ENCODE peak calls at places on chromosome 9, in five cellular contexts. K is GM23338, N is A549, A is HepG2, H is GM12878. J is an unnamed sample.

GRCh38 chr9:4298255-4299005 is 1.4 kb downstream of the GLIS3 start:
- DNase-seq in K (peak), A (no peak), N (peak), H (no peak), J (no peak)

GRCh38 chr9:110638381-110638954 is 30.1 kb upstream of the MUSK start:
- DNase-seq in A (no peak), H (no peak), N (no peak), K (peak), J (no peak)

GRCh38 chr9:88697764-88698436 is 162.9 kb downstream of the NXNL2 start:
- DNase-seq in N (no peak), H (no peak), A (no peak), K (no peak), J (no peak)

GRCh38 chr9:35164711-35165110 is 2.9 kb downstream of the UNC13B start:
- DNase-seq in H (no peak), A (no peak), N (no peak), K (no peak), J (no peak)

GRCh38 chr9:87498046-87498815 is 564 bp downstream of the DAPK1 start:
- DNase-seq in N (peak), H (no peak), A (peak), K (peak), J (peak)

GRCh38 chr9:89278997-89279739 is 31.8 kb upstream of the CKS2 start:
- DNase-seq in A (peak), N (peak), K (peak), H (no peak), J (peak)

GRCh38 chr9:80500300-80500699 is 928.5 kb downstream of the TLE4 start:
- DNase-seq in K (no peak), A (no peak), N (no peak), H (no peak), J (no peak)

GRCh38 chr9:89153618-89154017 is 25.0 kb downstream of the SHC3 start:
- DNase-seq in N (no peak), K (no peak), H (no peak), A (no peak), J (no peak)

GRCh38 chr9:34163439-34163838 is 15.4 kb upstream of the UBAP1 start:
- DNase-seq in H (no peak), N (peak), K (no peak), A (no peak), J (no peak)

DNA sequence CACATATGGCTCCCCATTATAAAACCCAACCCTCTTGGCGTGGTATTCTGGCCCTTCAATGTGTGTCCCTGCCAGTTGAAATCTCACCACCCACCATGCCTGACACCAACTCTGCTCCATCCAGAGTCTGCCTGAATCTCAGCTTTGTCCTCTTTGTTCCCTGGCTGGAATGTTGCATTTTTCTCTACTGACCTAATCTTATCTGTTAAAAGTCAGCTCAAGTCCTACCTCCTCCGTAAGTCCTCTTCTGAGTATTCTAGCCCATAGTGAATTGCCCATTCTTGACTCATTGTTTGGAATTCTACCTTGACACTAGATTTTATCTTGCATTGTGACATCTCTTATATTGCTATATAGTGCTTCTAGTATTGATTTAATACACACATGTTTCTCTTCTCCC is 207.1 kb upstream of the VLDLR start:
- DNase-seq in H (no peak), A (no peak), N (no peak), K (no peak), J (no peak)
- TF ChIP-seq JUNB in H (no peak), A (no peak), N (no peak), K (no peak), J (no peak)

GRCh38 chr9:2613730-2614271 is 7.8 kb upstream of the VLDLR start:
- DNase-seq in H (no peak), K (peak), A (no peak), N (no peak), J (no peak)
- TF ChIP-seq JUNB in H (no peak), K (no peak), A (no peak), N (no peak), J (no peak)

DNA sequence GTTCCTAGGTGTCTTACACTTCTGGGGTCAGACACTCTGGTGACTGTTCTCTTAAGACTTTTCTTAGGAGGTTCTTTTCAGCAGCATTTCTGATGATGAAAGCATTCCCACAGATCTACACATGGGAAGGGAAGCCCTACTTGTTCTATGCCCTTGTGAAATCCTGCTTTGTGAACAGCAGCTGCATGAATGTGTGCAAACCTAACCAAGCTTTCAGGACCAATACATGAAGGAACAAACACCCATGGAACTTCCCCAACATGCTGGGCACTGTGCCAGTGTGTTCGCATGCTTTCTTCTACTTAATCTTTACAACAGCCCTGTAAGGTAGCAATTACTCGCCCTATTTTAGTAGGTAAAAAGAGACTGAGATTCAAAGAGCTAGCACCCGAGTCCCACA is 439.9 kb upstream of the KLF4 start:
- DNase-seq in K (no peak), A (no peak), N (no peak), H (no peak), J (no peak)
- TF ChIP-seq JUNB in K (no peak), A (no peak), N (no peak), H (no peak), J (no peak)

GRCh38 chr9:136659861-136660784 is 2.6 kb upstream of the EGFL7 start:
- DNase-seq in N (no peak), K (no peak), A (no peak), H (no peak), J (no peak)

GRCh38 chr9:136660971-136661540 is 1.7 kb upstream of the EGFL7 start:
- DNase-seq in N (no peak), K (no peak), A (no peak), H (no peak), J (no peak)

GRCh38 chr9:136656795-136657611 is 5.7 kb upstream of the EGFL7 start:
- DNase-seq in H (no peak), A (no peak), K (no peak), N (no peak), J (no peak)

GRCh38 chr9:136657975-136658848 is 4.5 kb upstream of the EGFL7 start:
- DNase-seq in K (no peak), A (no peak), N (no peak), H (no peak), J (no peak)

DNA sequence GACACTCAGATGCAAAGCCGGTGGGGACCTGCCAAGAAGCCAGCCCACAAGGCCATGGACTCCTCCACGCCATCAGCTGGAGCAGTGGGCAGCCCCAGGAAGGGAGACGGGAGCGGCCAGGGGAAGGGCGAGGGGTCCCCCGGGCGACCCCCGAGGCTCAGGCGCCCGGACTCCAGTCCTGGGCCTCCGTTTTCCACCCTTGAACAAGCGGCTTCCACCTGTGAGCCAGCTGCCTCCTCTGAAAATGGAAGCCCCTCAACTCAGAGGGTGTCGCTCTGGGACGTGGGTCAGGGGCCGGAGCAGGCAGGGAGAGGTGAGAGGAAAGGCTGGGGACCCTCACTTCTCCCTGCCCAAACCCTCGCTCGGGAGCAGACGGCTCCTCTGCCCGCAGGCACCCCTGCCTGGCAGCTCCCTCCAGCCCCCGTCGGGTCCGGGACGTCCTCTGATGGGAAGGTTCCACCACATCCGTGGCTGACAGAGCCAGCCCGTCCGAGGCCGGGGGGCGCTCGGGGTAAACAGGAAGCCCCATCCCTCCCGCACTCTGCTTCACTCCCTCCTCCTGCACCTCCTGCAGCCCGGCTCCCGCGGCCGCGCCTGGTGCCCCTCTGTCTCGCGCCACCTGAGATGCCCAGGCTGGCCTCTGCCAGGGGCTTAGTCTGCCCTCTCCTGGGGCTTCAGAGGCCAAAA is 3.7 kb upstream of the EGFL7 start:
- DNase-seq in N (no peak), H (no peak), K (no peak), A (no peak), J (no peak)
- TF ChIP-seq JUNB in N (no peak), H (no peak), K (no peak), A (no peak), J (no peak)

GRCh38 chr9:125272697-125273096 is 11.1 kb downstream of the GAPVD1 start:
- DNase-seq in N (no peak), H (no peak), A (peak), K (no peak), J (no peak)
- TF ChIP-seq JUNB in N (no peak), H (no peak), A (no peak), K (no peak), J (no peak)

DNA sequence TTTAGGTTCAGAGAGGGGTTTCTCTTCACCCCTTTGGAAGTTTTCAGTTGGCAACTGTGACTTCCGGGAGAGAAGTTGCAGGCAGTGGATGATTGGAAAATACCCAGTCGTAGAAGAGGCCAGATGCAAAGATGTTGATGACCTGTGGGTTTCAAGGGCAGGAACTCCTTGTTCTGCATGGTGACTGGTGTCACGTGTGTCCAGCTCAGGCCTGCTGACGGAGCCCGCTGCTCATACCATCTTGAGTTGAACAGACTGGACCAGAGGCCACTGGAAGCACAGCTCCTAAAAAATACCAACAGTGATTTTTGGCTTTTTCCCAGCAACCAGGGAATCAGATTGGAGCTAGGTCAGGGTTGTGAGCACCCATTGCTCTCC is 243.9 kb upstream of the KLF4 start:
- DNase-seq in A (no peak), H (no peak), N (no peak), K (no peak), J (no peak)
- TF ChIP-seq JUNB in A (no peak), H (no peak), N (no peak), K (no peak), J (no peak)